ENCODE peak calls at places on chromosomes 13 and 19, in seven cellular contexts. One of them, this sample, is unnamed. For H3K4me1 and H3K36me3, the result is how much of the 10 kb centered on the place peaks cover.

GRCh38 chr19:1449467-1450442 is at the start of gene APC2:
- DNase-seq in mesenchymal stem cell: peak
- DNase-seq in ascending aorta: no peak
- DNase-seq in fibroblast of lung: peak
- DNase-seq in prostate gland: no peak
- DNase-seq in endodermal cell: peak
- DNase-seq in neural progenitor cell: peak
- DNase-seq in this sample: no peak

GRCh38 chr13:49759503-49759902 is 33.0 kb downstream of the KPNA3 start:
- DNase-seq in endodermal cell: no peak
- DNase-seq in neural progenitor cell: no peak
- DNase-seq in ascending aorta: no peak
- DNase-seq in fibroblast of lung: no peak
- DNase-seq in mesenchymal stem cell: no peak
- DNase-seq in prostate gland: no peak
- DNase-seq in this sample: no peak

GRCh38 chr19:50678323-50678722 is 29.1 kb downstream of the C19orf81 start:
- DNase-seq in endodermal cell: no peak
- DNase-seq in fibroblast of lung: no peak
- DNase-seq in mesenchymal stem cell: no peak
- DNase-seq in prostate gland: no peak
- DNase-seq in ascending aorta: no peak
- DNase-seq in neural progenitor cell: no peak
- DNase-seq in this sample: no peak

GRCh38 chr19:18321729-18322091 is 1.2 kb downstream of the LSM4 start:
- DNase-seq in endodermal cell: no peak
- DNase-seq in neural progenitor cell: no peak
- DNase-seq in fibroblast of lung: peak
- DNase-seq in prostate gland: no peak
- DNase-seq in mesenchymal stem cell: peak
- DNase-seq in ascending aorta: no peak
- DNase-seq in this sample: no peak

GRCh38 chr19:18153555-18154134 is 682 bp downstream of the PIK3R2 start:
- DNase-seq in prostate gland: no peak
- DNase-seq in fibroblast of lung: no peak
- DNase-seq in mesenchymal stem cell: no peak
- DNase-seq in neural progenitor cell: peak
- DNase-seq in endodermal cell: no peak
- DNase-seq in ascending aorta: no peak
- DNase-seq in this sample: no peak

GRCh38 chr19:17061691-17062090 is 13.6 kb downstream of the HAUS8 start:
- DNase-seq in endodermal cell: no peak
- DNase-seq in ascending aorta: no peak
- DNase-seq in prostate gland: no peak
- DNase-seq in neural progenitor cell: no peak
- DNase-seq in mesenchymal stem cell: no peak
- DNase-seq in fibroblast of lung: no peak
- DNase-seq in this sample: no peak

GRCh38 chr19:10686661-10687517 is 14.3 kb upstream of the QTRT1 start:
- DNase-seq in fibroblast of lung: peak
- DNase-seq in mesenchymal stem cell: no peak
- DNase-seq in ascending aorta: no peak
- DNase-seq in neural progenitor cell: no peak
- DNase-seq in endodermal cell: no peak
- DNase-seq in prostate gland: no peak
- DNase-seq in this sample: no peak

GRCh38 chr19:11063434-11063833 is 25.8 kb upstream of the LDLR start:
- DNase-seq in mesenchymal stem cell: no peak
- DNase-seq in prostate gland: no peak
- DNase-seq in fibroblast of lung: no peak
- DNase-seq in endodermal cell: no peak
- DNase-seq in neural progenitor cell: no peak
- DNase-seq in ascending aorta: no peak
- DNase-seq in this sample: no peak

GRCh38 chr13:35630551-35631275 is 154.2 kb upstream of the MAB21L1 start:
- DNase-seq in ascending aorta: no peak
- DNase-seq in mesenchymal stem cell: peak
- DNase-seq in fibroblast of lung: peak
- DNase-seq in prostate gland: peak
- DNase-seq in neural progenitor cell: peak
- DNase-seq in endodermal cell: peak
- DNase-seq in this sample: no peak

GRCh38 chr19:11345122-11345752 is 831 bp downstream of the TMEM205 start:
- DNase-seq in prostate gland: no peak
- DNase-seq in neural progenitor cell: no peak
- DNase-seq in fibroblast of lung: no peak
- DNase-seq in ascending aorta: no peak
- DNase-seq in mesenchymal stem cell: no peak
- DNase-seq in endodermal cell: no peak
- DNase-seq in this sample: no peak

GRCh38 chr19:17234911-17235617 is 9.0 kb downstream of the OCEL1 start:
- DNase-seq in endodermal cell: peak
- DNase-seq in ascending aorta: no peak
- DNase-seq in neural progenitor cell: peak
- DNase-seq in mesenchymal stem cell: peak
- DNase-seq in prostate gland: no peak
- DNase-seq in fibroblast of lung: peak
- DNase-seq in this sample: no peak

GRCh38 chr13:97414392-97414791 is 19.6 kb upstream of the RAP2A start:
- DNase-seq in mesenchymal stem cell: no peak
- DNase-seq in ascending aorta: no peak
- DNase-seq in neural progenitor cell: no peak
- DNase-seq in endodermal cell: no peak
- DNase-seq in prostate gland: no peak
- DNase-seq in fibroblast of lung: no peak
- DNase-seq in this sample: no peak

GRCh38 chr13:59394526-59394925 is 769.2 kb downstream of the DIAPH3 start:
- DNase-seq in mesenchymal stem cell: no peak
- DNase-seq in endodermal cell: no peak
- DNase-seq in ascending aorta: no peak
- DNase-seq in prostate gland: no peak
- DNase-seq in neural progenitor cell: no peak
- DNase-seq in fibroblast of lung: no peak
- DNase-seq in this sample: no peak

GRCh38 chr13:46716821-46717220 is 80.1 kb downstream of the ESD start:
- DNase-seq in neural progenitor cell: no peak
- DNase-seq in ascending aorta: no peak
- DNase-seq in prostate gland: no peak
- DNase-seq in endodermal cell: no peak
- DNase-seq in mesenchymal stem cell: peak
- DNase-seq in fibroblast of lung: peak
- DNase-seq in this sample: no peak

GRCh38 chr13:79451500-79451962 is 29.4 kb upstream of the NDFIP2 start:
- DNase-seq in mesenchymal stem cell: peak
- DNase-seq in endodermal cell: peak
- DNase-seq in ascending aorta: no peak
- DNase-seq in prostate gland: no peak
- DNase-seq in fibroblast of lung: peak
- DNase-seq in neural progenitor cell: no peak
- DNase-seq in this sample: no peak

GRCh38 chr19:43956827-43957226 is 5.8 kb downstream of the ZNF221 start:
- DNase-seq in neural progenitor cell: no peak
- DNase-seq in fibroblast of lung: no peak
- DNase-seq in ascending aorta: no peak
- DNase-seq in endodermal cell: no peak
- DNase-seq in mesenchymal stem cell: no peak
- DNase-seq in prostate gland: no peak
- DNase-seq in this sample: no peak

GRCh38 chr13:34247596-34247995 is 429.6 kb downstream of the RFC3 start:
- DNase-seq in fibroblast of lung: no peak
- DNase-seq in endodermal cell: no peak
- DNase-seq in mesenchymal stem cell: no peak
- DNase-seq in neural progenitor cell: no peak
- DNase-seq in ascending aorta: no peak
- DNase-seq in prostate gland: no peak
- DNase-seq in this sample: no peak

GRCh38 chr19:51566489-51567100 is 4.5 kb upstream of the ZNF175 start:
- DNase-seq in mesenchymal stem cell: no peak
- DNase-seq in ascending aorta: no peak
- DNase-seq in prostate gland: no peak
- DNase-seq in fibroblast of lung: no peak
- DNase-seq in endodermal cell: no peak
- DNase-seq in neural progenitor cell: no peak
- DNase-seq in this sample: no peak

GRCh38 chr19:18220632-18221275 is 5.5 kb downstream of the PDE4C start:
- DNase-seq in prostate gland: no peak
- DNase-seq in ascending aorta: no peak
- DNase-seq in neural progenitor cell: peak
- DNase-seq in fibroblast of lung: no peak
- DNase-seq in endodermal cell: peak
- DNase-seq in mesenchymal stem cell: no peak
- DNase-seq in this sample: no peak

GRCh38 chr13:30108913-30109237 is 198.5 kb downstream of the KATNAL1 start:
- DNase-seq in endodermal cell: no peak
- DNase-seq in ascending aorta: no peak
- DNase-seq in prostate gland: peak
- DNase-seq in fibroblast of lung: no peak
- DNase-seq in mesenchymal stem cell: no peak
- DNase-seq in neural progenitor cell: no peak
- DNase-seq in this sample: no peak

GRCh38 chr13:59477011-59477410 is 686.7 kb downstream of the DIAPH3 start:
- DNase-seq in mesenchymal stem cell: no peak
- DNase-seq in fibroblast of lung: no peak
- DNase-seq in endodermal cell: no peak
- DNase-seq in neural progenitor cell: no peak
- DNase-seq in prostate gland: no peak
- DNase-seq in ascending aorta: no peak
- DNase-seq in this sample: no peak

GRCh38 chr19:4393947-4394590 is 6.3 kb downstream of the SH3GL1 start:
- DNase-seq in endodermal cell: peak
- DNase-seq in ascending aorta: no peak
- DNase-seq in neural progenitor cell: peak
- DNase-seq in prostate gland: no peak
- DNase-seq in mesenchymal stem cell: peak
- DNase-seq in fibroblast of lung: peak
- DNase-seq in this sample: no peak

GRCh38 chr19:4402171-4403004 is at the start of gene CHAF1A:
- DNase-seq in prostate gland: peak
- DNase-seq in endodermal cell: peak
- DNase-seq in ascending aorta: peak
- DNase-seq in fibroblast of lung: peak
- DNase-seq in mesenchymal stem cell: peak
- DNase-seq in neural progenitor cell: peak
- DNase-seq in this sample: peak

GRCh38 chr19:4399871-4400768 is at the start of gene SH3GL1:
- DNase-seq in prostate gland: peak
- DNase-seq in fibroblast of lung: peak
- DNase-seq in endodermal cell: peak
- DNase-seq in ascending aorta: peak
- DNase-seq in neural progenitor cell: peak
- DNase-seq in mesenchymal stem cell: peak
- DNase-seq in this sample: peak

GRCh38 chr19:4401482-4402170 is 814 bp upstream of the CHAF1A start:
- DNase-seq in neural progenitor cell: no peak
- DNase-seq in mesenchymal stem cell: no peak
- DNase-seq in endodermal cell: no peak
- DNase-seq in prostate gland: no peak
- DNase-seq in ascending aorta: no peak
- DNase-seq in fibroblast of lung: no peak
- DNase-seq in this sample: no peak

GRCh38 chr19:4396949-4397783 is 3.2 kb downstream of the SH3GL1 start:
- DNase-seq in ascending aorta: no peak
- DNase-seq in fibroblast of lung: no peak
- DNase-seq in neural progenitor cell: no peak
- DNase-seq in mesenchymal stem cell: no peak
- DNase-seq in prostate gland: no peak
- DNase-seq in endodermal cell: peak
- DNase-seq in this sample: no peak
- H3K4me1 ChIP-seq in ascending aorta: under half
- H3K4me1 ChIP-seq in fibroblast of lung: under half
- H3K4me1 ChIP-seq in neural progenitor cell: half or more
- H3K4me1 ChIP-seq in mesenchymal stem cell: under half
- H3K4me1 ChIP-seq in prostate gland: under half
- H3K4me1 ChIP-seq in endodermal cell: under half
- H3K4me1 ChIP-seq in this sample: under half

GRCh38 chr19:40585241-40585640 is 8.6 kb downstream of the SHKBP1 start:
- DNase-seq in endodermal cell: no peak
- DNase-seq in prostate gland: no peak
- DNase-seq in ascending aorta: no peak
- DNase-seq in neural progenitor cell: no peak
- DNase-seq in mesenchymal stem cell: no peak
- DNase-seq in fibroblast of lung: no peak
- DNase-seq in this sample: no peak
- H3K36me3 ChIP-seq in endodermal cell: under half
- H3K36me3 ChIP-seq in prostate gland: under half
- H3K36me3 ChIP-seq in ascending aorta: half or more
- H3K36me3 ChIP-seq in neural progenitor cell: under half
- H3K36me3 ChIP-seq in mesenchymal stem cell: half or more
- H3K36me3 ChIP-seq in fibroblast of lung: under half
- H3K36me3 ChIP-seq in this sample: under half

DNA sequence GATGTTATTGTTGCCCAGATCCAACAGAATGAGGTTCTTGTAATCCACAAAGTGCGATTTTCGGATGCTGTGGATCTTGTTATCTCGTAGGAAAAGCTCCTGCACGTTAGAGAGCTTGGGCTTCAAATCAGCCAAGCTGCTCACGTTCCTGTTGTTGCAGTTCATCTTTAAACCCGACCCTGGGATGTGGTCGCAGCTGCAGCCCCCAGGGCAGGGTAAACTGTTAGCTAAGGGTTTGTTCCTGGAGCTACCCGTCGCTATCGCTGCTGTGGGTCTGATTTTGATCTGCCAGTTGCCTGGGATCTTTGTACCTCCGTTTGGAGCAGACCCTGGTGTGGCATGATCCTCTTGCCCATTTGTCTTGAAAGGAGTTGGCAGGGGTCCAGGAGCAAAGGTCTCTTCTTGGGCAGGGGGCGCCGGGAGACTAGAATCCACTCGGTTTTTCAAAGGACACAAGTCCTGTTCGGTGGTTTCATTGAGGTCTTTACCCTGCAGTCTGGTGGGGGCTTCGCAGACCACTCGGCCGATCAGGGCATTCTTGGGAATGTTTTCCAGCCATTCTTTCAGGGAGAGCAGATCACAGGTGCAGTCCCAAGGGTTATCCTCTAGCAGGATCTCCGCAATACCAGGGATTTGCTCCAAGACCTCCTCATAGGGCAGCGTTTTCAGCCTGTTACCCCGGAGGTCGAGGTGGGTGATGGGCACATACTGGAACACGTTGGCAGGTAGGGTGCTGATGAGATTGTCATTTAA is 1.8 kb downstream of the SLITRK1 start:
- DNase-seq in endodermal cell: peak
- DNase-seq in ascending aorta: no peak
- DNase-seq in neural progenitor cell: peak
- DNase-seq in mesenchymal stem cell: no peak
- DNase-seq in prostate gland: no peak
- DNase-seq in fibroblast of lung: no peak
- DNase-seq in this sample: no peak
- H3K27ac ChIP-seq in endodermal cell: no peak
- H3K27ac ChIP-seq in ascending aorta: no peak
- H3K27ac ChIP-seq in neural progenitor cell: no peak
- H3K27ac ChIP-seq in mesenchymal stem cell: no peak
- H3K27ac ChIP-seq in prostate gland: no peak
- H3K27ac ChIP-seq in fibroblast of lung: no peak
- H3K27ac ChIP-seq in this sample: no peak

DNA sequence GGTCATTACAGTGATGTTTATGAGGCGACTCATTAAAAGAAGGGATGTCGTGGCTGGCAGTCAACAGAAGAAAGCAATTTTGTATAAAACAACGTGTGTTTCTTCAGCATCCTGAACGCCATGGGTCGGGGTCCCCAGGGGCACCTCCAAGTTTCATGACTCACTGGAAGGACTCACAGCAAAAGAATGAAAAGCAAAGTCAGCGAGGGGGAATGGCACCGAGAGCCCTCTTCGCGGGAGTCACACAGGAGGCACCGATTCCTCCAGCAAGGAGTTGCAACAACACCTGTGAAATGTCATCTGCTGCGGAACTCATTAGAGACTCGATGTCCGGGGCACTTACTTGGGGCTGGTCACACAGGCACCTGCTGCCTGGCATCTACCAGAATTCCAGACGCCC is 130.7 kb upstream of the PEG3 start:
- DNase-seq in neural progenitor cell: no peak
- DNase-seq in ascending aorta: no peak
- DNase-seq in mesenchymal stem cell: no peak
- DNase-seq in fibroblast of lung: no peak
- DNase-seq in prostate gland: no peak
- DNase-seq in endodermal cell: no peak
- DNase-seq in this sample: no peak
- H3K4me1 ChIP-seq in neural progenitor cell: under half
- H3K4me1 ChIP-seq in ascending aorta: under half
- H3K4me1 ChIP-seq in mesenchymal stem cell: under half
- H3K4me1 ChIP-seq in fibroblast of lung: under half
- H3K4me1 ChIP-seq in prostate gland: under half
- H3K4me1 ChIP-seq in endodermal cell: under half
- H3K4me1 ChIP-seq in this sample: under half